ENCODE peak calls at places on chromosomes 3 and 15, in ten cellular contexts. One of them, this sample, is unnamed.
A peak's percentile ranks its signal among the peaks of the same experiment; 100 is the strongest.

GRCh38 chr3:97720417-97720816 is 44.1 kb upstream of the ARL6 start:
- DNase-seq in NB4: no peak
- DNase-seq in fibroblast of lung: no peak
- DNase-seq in stimulated activated CD4-positive, alpha-beta T cell treated with anti-CD3 and anti-CD28 coated beads, Interleukin-4, amount 100 ng/mL, for 1 hour: no peak
- DNase-seq in Calu3: no peak
- DNase-seq in SW 1271: no peak
- DNase-seq in stimulated activated naive CD4-positive, alpha-beta T cell: no peak
- DNase-seq in HCT116: no peak
- DNase-seq in neural crest cell: no peak
- DNase-seq in Peyer's patch: no peak
- DNase-seq in this sample: no peak

GRCh38 chr3:16085410-16085809 is 89.1 kb upstream of the GALNT15 start:
- DNase-seq in Calu3: no peak
- DNase-seq in HCT116: no peak
- DNase-seq in NB4: no peak
- DNase-seq in neural crest cell: no peak
- DNase-seq in fibroblast of lung: peak; percentile 28
- DNase-seq in Peyer's patch: no peak
- DNase-seq in stimulated activated CD4-positive, alpha-beta T cell treated with anti-CD3 and anti-CD28 coated beads, Interleukin-4, amount 100 ng/mL, for 1 hour: no peak
- DNase-seq in SW 1271: no peak
- DNase-seq in stimulated activated naive CD4-positive, alpha-beta T cell: no peak
- DNase-seq in this sample: no peak

GRCh38 chr15:63288342-63288741 is 10.9 kb downstream of the APH1B start:
- DNase-seq in stimulated activated CD4-positive, alpha-beta T cell treated with anti-CD3 and anti-CD28 coated beads, Interleukin-4, amount 100 ng/mL, for 1 hour: no peak
- DNase-seq in SW 1271: no peak
- DNase-seq in NB4: no peak
- DNase-seq in Peyer's patch: no peak
- DNase-seq in fibroblast of lung: no peak
- DNase-seq in stimulated activated naive CD4-positive, alpha-beta T cell: no peak
- DNase-seq in HCT116: no peak
- DNase-seq in Calu3: no peak
- DNase-seq in neural crest cell: no peak
- DNase-seq in this sample: no peak

GRCh38 chr3:29605845-29606244 is 325.0 kb downstream of the RBMS3 start:
- DNase-seq in fibroblast of lung: peak; percentile 70
- DNase-seq in stimulated activated naive CD4-positive, alpha-beta T cell: no peak
- DNase-seq in SW 1271: no peak
- DNase-seq in stimulated activated CD4-positive, alpha-beta T cell treated with anti-CD3 and anti-CD28 coated beads, Interleukin-4, amount 100 ng/mL, for 1 hour: no peak
- DNase-seq in neural crest cell: no peak
- DNase-seq in Peyer's patch: no peak
- DNase-seq in HCT116: no peak
- DNase-seq in NB4: no peak
- DNase-seq in Calu3: no peak
- DNase-seq in this sample: no peak

GRCh38 chr15:25774871-25775270 is 88.3 kb downstream of the ATP10A start:
- DNase-seq in Calu3: no peak
- DNase-seq in SW 1271: no peak
- DNase-seq in neural crest cell: no peak
- DNase-seq in NB4: no peak
- DNase-seq in Peyer's patch: no peak
- DNase-seq in stimulated activated naive CD4-positive, alpha-beta T cell: no peak
- DNase-seq in stimulated activated CD4-positive, alpha-beta T cell treated with anti-CD3 and anti-CD28 coated beads, Interleukin-4, amount 100 ng/mL, for 1 hour: no peak
- DNase-seq in HCT116: no peak
- DNase-seq in fibroblast of lung: no peak
- DNase-seq in this sample: no peak

GRCh38 chr3:122626515-122627180 is 49.2 kb downstream of the PARP15 start:
- DNase-seq in stimulated activated CD4-positive, alpha-beta T cell treated with anti-CD3 and anti-CD28 coated beads, Interleukin-4, amount 100 ng/mL, for 1 hour: no peak
- DNase-seq in Peyer's patch: no peak
- DNase-seq in neural crest cell: no peak
- DNase-seq in HCT116: no peak
- DNase-seq in stimulated activated naive CD4-positive, alpha-beta T cell: no peak
- DNase-seq in Calu3: no peak
- DNase-seq in SW 1271: no peak
- DNase-seq in fibroblast of lung: no peak
- DNase-seq in NB4: no peak
- DNase-seq in this sample: no peak

GRCh38 chr15:63370764-63371163 is 10.9 kb downstream of the CA12 start:
- DNase-seq in SW 1271: no peak
- DNase-seq in Peyer's patch: no peak
- DNase-seq in fibroblast of lung: no peak
- DNase-seq in neural crest cell: no peak
- DNase-seq in NB4: no peak
- DNase-seq in stimulated activated CD4-positive, alpha-beta T cell treated with anti-CD3 and anti-CD28 coated beads, Interleukin-4, amount 100 ng/mL, for 1 hour: no peak
- DNase-seq in stimulated activated naive CD4-positive, alpha-beta T cell: no peak
- DNase-seq in Calu3: no peak
- DNase-seq in HCT116: no peak
- DNase-seq in this sample: no peak

GRCh38 chr15:41568350-41569017 is 9.5 kb downstream of the TYRO3 start:
- DNase-seq in HCT116: no peak
- DNase-seq in stimulated activated naive CD4-positive, alpha-beta T cell: no peak
- DNase-seq in neural crest cell: peak; percentile 54
- DNase-seq in NB4: no peak
- DNase-seq in Peyer's patch: no peak
- DNase-seq in fibroblast of lung: no peak
- DNase-seq in Calu3: peak; percentile 6
- DNase-seq in stimulated activated CD4-positive, alpha-beta T cell treated with anti-CD3 and anti-CD28 coated beads, Interleukin-4, amount 100 ng/mL, for 1 hour: no peak
- DNase-seq in SW 1271: no peak
- DNase-seq in this sample: no peak

GRCh38 chr15:67097893-67098740 is 32.7 kb downstream of the SMAD3 start:
- DNase-seq in SW 1271: no peak
- DNase-seq in stimulated activated CD4-positive, alpha-beta T cell treated with anti-CD3 and anti-CD28 coated beads, Interleukin-4, amount 100 ng/mL, for 1 hour: peak; percentile 36
- DNase-seq in neural crest cell: no peak
- DNase-seq in HCT116: no peak
- DNase-seq in NB4: peak; percentile 88
- DNase-seq in stimulated activated naive CD4-positive, alpha-beta T cell: peak; percentile 18
- DNase-seq in fibroblast of lung: peak; percentile 96
- DNase-seq in Calu3: no peak
- DNase-seq in Peyer's patch: no peak
- DNase-seq in this sample: no peak

GRCh38 chr3:46930945-46931403 is 45.6 kb downstream of the CCDC12 start:
- DNase-seq in Peyer's patch: no peak
- DNase-seq in fibroblast of lung: no peak
- DNase-seq in HCT116: no peak
- DNase-seq in stimulated activated CD4-positive, alpha-beta T cell treated with anti-CD3 and anti-CD28 coated beads, Interleukin-4, amount 100 ng/mL, for 1 hour: no peak
- DNase-seq in SW 1271: no peak
- DNase-seq in stimulated activated naive CD4-positive, alpha-beta T cell: no peak
- DNase-seq in Calu3: peak; percentile 52
- DNase-seq in NB4: no peak
- DNase-seq in neural crest cell: no peak
- DNase-seq in this sample: no peak

GRCh38 chr3:131216801-131217200 is 164.8 kb upstream of the NUDT16 start:
- DNase-seq in fibroblast of lung: peak; percentile 88
- DNase-seq in neural crest cell: no peak
- DNase-seq in SW 1271: peak; percentile 63
- DNase-seq in Calu3: peak; percentile 66
- DNase-seq in NB4: peak; percentile 79
- DNase-seq in stimulated activated naive CD4-positive, alpha-beta T cell: no peak
- DNase-seq in stimulated activated CD4-positive, alpha-beta T cell treated with anti-CD3 and anti-CD28 coated beads, Interleukin-4, amount 100 ng/mL, for 1 hour: no peak
- DNase-seq in Peyer's patch: no peak
- DNase-seq in HCT116: peak; percentile 74
- DNase-seq in this sample: no peak

GRCh38 chr15:74157868-74158827 is 15.4 kb upstream of the ISLR start:
- DNase-seq in stimulated activated naive CD4-positive, alpha-beta T cell: no peak
- DNase-seq in HCT116: no peak
- DNase-seq in SW 1271: no peak
- DNase-seq in fibroblast of lung: no peak
- DNase-seq in Peyer's patch: no peak
- DNase-seq in NB4: no peak
- DNase-seq in neural crest cell: no peak
- DNase-seq in Calu3: no peak
- DNase-seq in stimulated activated CD4-positive, alpha-beta T cell treated with anti-CD3 and anti-CD28 coated beads, Interleukin-4, amount 100 ng/mL, for 1 hour: no peak
- DNase-seq in this sample: no peak

GRCh38 chr3:114903213-114903612 is 243.9 kb downstream of the ZBTB20 start:
- DNase-seq in stimulated activated naive CD4-positive, alpha-beta T cell: no peak
- DNase-seq in NB4: peak; percentile 2
- DNase-seq in HCT116: no peak
- DNase-seq in SW 1271: no peak
- DNase-seq in stimulated activated CD4-positive, alpha-beta T cell treated with anti-CD3 and anti-CD28 coated beads, Interleukin-4, amount 100 ng/mL, for 1 hour: no peak
- DNase-seq in Peyer's patch: no peak
- DNase-seq in neural crest cell: no peak
- DNase-seq in Calu3: no peak
- DNase-seq in fibroblast of lung: no peak
- DNase-seq in this sample: no peak

GRCh38 chr3:195542261-195542660 is 864 bp downstream of the PPP1R2 start:
- DNase-seq in NB4: peak; percentile 50
- DNase-seq in neural crest cell: no peak
- DNase-seq in SW 1271: no peak
- DNase-seq in Peyer's patch: no peak
- DNase-seq in fibroblast of lung: no peak
- DNase-seq in stimulated activated CD4-positive, alpha-beta T cell treated with anti-CD3 and anti-CD28 coated beads, Interleukin-4, amount 100 ng/mL, for 1 hour: no peak
- DNase-seq in Calu3: no peak
- DNase-seq in HCT116: no peak
- DNase-seq in stimulated activated naive CD4-positive, alpha-beta T cell: no peak
- DNase-seq in this sample: no peak

GRCh38 chr3:125381314-125381713 is 6.2 kb upstream of the ZNF148 start:
- DNase-seq in SW 1271: no peak
- DNase-seq in neural crest cell: no peak
- DNase-seq in fibroblast of lung: no peak
- DNase-seq in stimulated activated CD4-positive, alpha-beta T cell treated with anti-CD3 and anti-CD28 coated beads, Interleukin-4, amount 100 ng/mL, for 1 hour: no peak
- DNase-seq in HCT116: no peak
- DNase-seq in stimulated activated naive CD4-positive, alpha-beta T cell: no peak
- DNase-seq in Calu3: no peak
- DNase-seq in Peyer's patch: no peak
- DNase-seq in NB4: peak; percentile 9
- DNase-seq in this sample: no peak

GRCh38 chr15:76199106-76200082 is 111.9 kb downstream of the ETFA start:
- DNase-seq in SW 1271: no peak
- DNase-seq in HCT116: peak; percentile 39
- DNase-seq in stimulated activated naive CD4-positive, alpha-beta T cell: no peak
- DNase-seq in neural crest cell: no peak
- DNase-seq in fibroblast of lung: peak; percentile 87
- DNase-seq in Peyer's patch: no peak
- DNase-seq in stimulated activated CD4-positive, alpha-beta T cell treated with anti-CD3 and anti-CD28 coated beads, Interleukin-4, amount 100 ng/mL, for 1 hour: no peak
- DNase-seq in Calu3: no peak
- DNase-seq in NB4: no peak
- DNase-seq in this sample: peak; percentile 4